ENCODE peak calls at places on chromosomes 7 and 10, in eight cellular contexts. One of them, this sample, is unnamed.

GRCh38 chr10:17216217-17216900 is 11.7 kb upstream of the VIM start:
- DNase-seq in lower lobe of right lung: peak
- DNase-seq in EL: peak
- DNase-seq in fibroblast of lung: peak
- DNase-seq in kidney: no peak
- DNase-seq in HAP-1: no peak
- DNase-seq in EH: peak
- DNase-seq in skeletal muscle cell: peak
- DNase-seq in this sample: no peak

GRCh38 chr10:103653581-103654020 is 160.1 kb downstream of the NEURL1 start:
- DNase-seq in fibroblast of lung: no peak
- DNase-seq in kidney: no peak
- DNase-seq in EL: no peak
- DNase-seq in skeletal muscle cell: no peak
- DNase-seq in HAP-1: no peak
- DNase-seq in EH: no peak
- DNase-seq in lower lobe of right lung: peak
- DNase-seq in this sample: peak

GRCh38 chr7:107472116-107472515 is 2.3 kb downstream of the GPR22 start:
- DNase-seq in EL: no peak
- DNase-seq in skeletal muscle cell: no peak
- DNase-seq in kidney: no peak
- DNase-seq in fibroblast of lung: no peak
- DNase-seq in lower lobe of right lung: no peak
- DNase-seq in EH: no peak
- DNase-seq in HAP-1: no peak
- DNase-seq in this sample: no peak

GRCh38 chr10:132889091-132889490 is 53.3 kb downstream of the CFAP46 start:
- DNase-seq in kidney: no peak
- DNase-seq in EL: no peak
- DNase-seq in skeletal muscle cell: no peak
- DNase-seq in EH: no peak
- DNase-seq in lower lobe of right lung: no peak
- DNase-seq in fibroblast of lung: no peak
- DNase-seq in HAP-1: no peak
- DNase-seq in this sample: no peak

GRCh38 chr7:55441668-55442305 is 76.7 kb downstream of the LANCL2 start:
- DNase-seq in lower lobe of right lung: no peak
- DNase-seq in EH: peak
- DNase-seq in skeletal muscle cell: peak
- DNase-seq in fibroblast of lung: peak
- DNase-seq in kidney: no peak
- DNase-seq in EL: peak
- DNase-seq in HAP-1: no peak
- DNase-seq in this sample: peak

GRCh38 chr10:103350522-103351260 is at the start of gene PCGF6:
- DNase-seq in EH: peak
- DNase-seq in skeletal muscle cell: peak
- DNase-seq in kidney: peak
- DNase-seq in HAP-1: peak
- DNase-seq in EL: peak
- DNase-seq in fibroblast of lung: peak
- DNase-seq in lower lobe of right lung: peak
- DNase-seq in this sample: peak

GRCh38 chr7:28292826-28293528 is 112.4 kb upstream of the JAZF1 start:
- DNase-seq in fibroblast of lung: no peak
- DNase-seq in lower lobe of right lung: no peak
- DNase-seq in EL: peak
- DNase-seq in kidney: no peak
- DNase-seq in EH: no peak
- DNase-seq in skeletal muscle cell: no peak
- DNase-seq in HAP-1: no peak
- DNase-seq in this sample: no peak

GRCh38 chr10:71939861-71940474 is 24.2 kb upstream of the CHST3 start:
- DNase-seq in kidney: no peak
- DNase-seq in skeletal muscle cell: no peak
- DNase-seq in EL: no peak
- DNase-seq in fibroblast of lung: no peak
- DNase-seq in HAP-1: no peak
- DNase-seq in EH: no peak
- DNase-seq in lower lobe of right lung: no peak
- DNase-seq in this sample: no peak

GRCh38 chr10:78575400-78575799 is 493.4 kb upstream of the ZMIZ1 start:
- DNase-seq in kidney: no peak
- DNase-seq in HAP-1: no peak
- DNase-seq in fibroblast of lung: no peak
- DNase-seq in skeletal muscle cell: no peak
- DNase-seq in EL: no peak
- DNase-seq in EH: peak
- DNase-seq in lower lobe of right lung: no peak
- DNase-seq in this sample: no peak

GRCh38 chr10:63171255-63171654 is 38.1 kb downstream of the NRBF2 start:
- DNase-seq in EH: no peak
- DNase-seq in lower lobe of right lung: no peak
- DNase-seq in kidney: no peak
- DNase-seq in HAP-1: no peak
- DNase-seq in fibroblast of lung: no peak
- DNase-seq in skeletal muscle cell: no peak
- DNase-seq in EL: no peak
- DNase-seq in this sample: no peak

GRCh38 chr10:89207801-89208551 is 859 bp upstream of the CH25H start:
- DNase-seq in skeletal muscle cell: no peak
- DNase-seq in EH: peak
- DNase-seq in EL: peak
- DNase-seq in HAP-1: no peak
- DNase-seq in kidney: peak
- DNase-seq in fibroblast of lung: no peak
- DNase-seq in lower lobe of right lung: peak
- DNase-seq in this sample: peak

GRCh38 chr7:15462721-15463389 is 99.0 kb downstream of the AGMO start:
- DNase-seq in fibroblast of lung: no peak
- DNase-seq in lower lobe of right lung: no peak
- DNase-seq in EL: peak
- DNase-seq in EH: peak
- DNase-seq in HAP-1: no peak
- DNase-seq in kidney: no peak
- DNase-seq in skeletal muscle cell: no peak
- DNase-seq in this sample: no peak

GRCh38 chr7:104923010-104923421 is 91.0 kb upstream of the KMT2E start:
- DNase-seq in EH: peak
- DNase-seq in lower lobe of right lung: peak
- DNase-seq in skeletal muscle cell: peak
- DNase-seq in HAP-1: peak
- DNase-seq in EL: peak
- DNase-seq in fibroblast of lung: peak
- DNase-seq in kidney: peak
- DNase-seq in this sample: peak

GRCh38 chr7:7719235-7719634 is 828 bp upstream of the RPA3 start:
- DNase-seq in lower lobe of right lung: no peak
- DNase-seq in EH: peak
- DNase-seq in skeletal muscle cell: peak
- DNase-seq in kidney: no peak
- DNase-seq in HAP-1: no peak
- DNase-seq in fibroblast of lung: peak
- DNase-seq in EL: peak
- DNase-seq in this sample: peak